ENCODE peak calls at places on chromosomes 5 and 9, in eight cellular contexts. One of them, this sample, is unnamed.

GRCh38 chr5:72353046-72353445 is 32.9 kb downstream of the PTCD2 start:
- DNase-seq in gastrocnemius medialis: no peak
- DNase-seq in body of pancreas: no peak
- DNase-seq in transverse colon: no peak
- DNase-seq in HCT116: no peak
- DNase-seq in spleen: no peak
- DNase-seq in uterus: no peak
- DNase-seq in stomach: no peak
- DNase-seq in this sample: no peak

GRCh38 chr9:110217656-110218099 is 9.7 kb upstream of the C9orf152 start:
- DNase-seq in gastrocnemius medialis: no peak
- DNase-seq in body of pancreas: no peak
- DNase-seq in transverse colon: no peak
- DNase-seq in HCT116: peak
- DNase-seq in spleen: no peak
- DNase-seq in uterus: no peak
- DNase-seq in stomach: no peak
- DNase-seq in this sample: no peak

GRCh38 chr5:116574682-116575634 is at the start of gene SEMA6A:
- DNase-seq in gastrocnemius medialis: peak
- DNase-seq in body of pancreas: peak
- DNase-seq in transverse colon: peak
- DNase-seq in HCT116: peak
- DNase-seq in spleen: peak
- DNase-seq in uterus: peak
- DNase-seq in stomach: peak
- DNase-seq in this sample: peak

GRCh38 chr5:78549043-78549442 is 99.5 kb downstream of the LHFPL2 start:
- DNase-seq in gastrocnemius medialis: no peak
- DNase-seq in body of pancreas: no peak
- DNase-seq in transverse colon: peak
- DNase-seq in HCT116: no peak
- DNase-seq in spleen: no peak
- DNase-seq in uterus: no peak
- DNase-seq in stomach: no peak
- DNase-seq in this sample: no peak

GRCh38 chr5:170238456-170238855 is 5.7 kb downstream of the C5orf58 start:
- DNase-seq in gastrocnemius medialis: no peak
- DNase-seq in body of pancreas: no peak
- DNase-seq in transverse colon: no peak
- DNase-seq in HCT116: no peak
- DNase-seq in spleen: no peak
- DNase-seq in uterus: no peak
- DNase-seq in stomach: no peak
- DNase-seq in this sample: no peak

GRCh38 chr5:78542321-78542840 is 106.2 kb downstream of the LHFPL2 start:
- DNase-seq in gastrocnemius medialis: no peak
- DNase-seq in body of pancreas: no peak
- DNase-seq in transverse colon: no peak
- DNase-seq in HCT116: no peak
- DNase-seq in spleen: no peak
- DNase-seq in uterus: no peak
- DNase-seq in stomach: no peak
- DNase-seq in this sample: no peak

GRCh38 chr9:135960328-135961276 is 571 bp downstream of the UBAC1 start:
- DNase-seq in gastrocnemius medialis: no peak
- DNase-seq in body of pancreas: peak
- DNase-seq in transverse colon: peak
- DNase-seq in HCT116: no peak
- DNase-seq in spleen: no peak
- DNase-seq in uterus: peak
- DNase-seq in stomach: peak
- DNase-seq in this sample: no peak

GRCh38 chr9:133742849-133743444 is 4.8 kb upstream of the SARDH start:
- DNase-seq in gastrocnemius medialis: peak
- DNase-seq in body of pancreas: peak
- DNase-seq in transverse colon: peak
- DNase-seq in HCT116: peak
- DNase-seq in spleen: peak
- DNase-seq in uterus: peak
- DNase-seq in stomach: peak
- DNase-seq in this sample: peak

DNA sequence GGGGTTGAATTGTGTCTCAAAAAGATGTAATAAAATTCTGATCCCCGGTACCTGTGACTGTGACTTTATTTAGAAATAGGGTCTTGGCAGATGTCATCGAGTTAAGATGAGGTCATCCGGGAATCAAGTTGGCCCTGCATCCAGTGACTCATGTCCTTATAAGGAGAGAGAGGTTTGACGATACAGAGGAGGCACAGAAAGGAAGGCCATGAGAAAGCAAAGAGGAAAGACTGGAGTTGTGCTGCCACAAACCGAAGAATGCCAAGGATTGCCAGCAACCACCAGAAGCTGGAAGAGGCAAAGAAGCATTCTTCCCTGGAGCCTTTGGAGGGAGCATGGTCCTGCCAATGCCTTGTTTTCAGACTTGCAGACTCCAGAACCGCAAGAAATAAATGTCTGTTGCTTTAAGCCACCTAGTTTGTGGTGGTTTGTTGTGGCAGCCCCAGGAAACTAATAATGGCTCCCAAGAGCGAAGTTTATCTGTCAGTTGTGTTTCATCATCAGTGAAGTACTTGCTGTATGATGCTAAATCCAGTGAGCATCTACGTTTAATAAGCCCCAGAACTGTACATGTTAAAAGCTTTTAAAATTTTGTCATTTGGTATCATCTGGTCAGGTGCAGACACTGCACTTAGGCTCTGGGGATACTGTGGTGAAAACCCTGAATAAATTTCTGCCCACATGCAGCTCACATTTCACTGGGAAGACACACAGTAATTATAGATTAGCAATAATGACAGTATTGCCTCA is 114.8 kb downstream of the TLE4 start:
- DNase-seq in gastrocnemius medialis: peak
- DNase-seq in body of pancreas: no peak
- DNase-seq in transverse colon: no peak
- DNase-seq in HCT116: no peak
- DNase-seq in spleen: no peak
- DNase-seq in uterus: peak
- DNase-seq in stomach: no peak
- DNase-seq in this sample: no peak
- H3K27ac ChIP-seq in gastrocnemius medialis: peak
- H3K27ac ChIP-seq in body of pancreas: no peak
- H3K27ac ChIP-seq in transverse colon: no peak
- H3K27ac ChIP-seq in HCT116: no peak
- H3K27ac ChIP-seq in spleen: no peak
- H3K27ac ChIP-seq in uterus: no peak
- H3K27ac ChIP-seq in stomach: peak
- H3K27ac ChIP-seq in this sample: no peak

GRCh38 chr5:96775050-96775449 is 32.7 kb downstream of the ERAP1 start:
- DNase-seq in gastrocnemius medialis: no peak
- DNase-seq in body of pancreas: no peak
- DNase-seq in transverse colon: no peak
- DNase-seq in HCT116: no peak
- DNase-seq in spleen: no peak
- DNase-seq in uterus: no peak
- DNase-seq in stomach: no peak
- DNase-seq in this sample: no peak

GRCh38 chr5:96778409-96778808 is 29.3 kb downstream of the ERAP1 start:
- DNase-seq in gastrocnemius medialis: peak
- DNase-seq in body of pancreas: peak
- DNase-seq in transverse colon: no peak
- DNase-seq in HCT116: no peak
- DNase-seq in spleen: no peak
- DNase-seq in uterus: no peak
- DNase-seq in stomach: no peak
- DNase-seq in this sample: peak

GRCh38 chr5:96772542-96772941 is 35.2 kb downstream of the ERAP1 start:
- DNase-seq in gastrocnemius medialis: no peak
- DNase-seq in body of pancreas: no peak
- DNase-seq in transverse colon: no peak
- DNase-seq in HCT116: no peak
- DNase-seq in spleen: no peak
- DNase-seq in uterus: no peak
- DNase-seq in stomach: no peak
- DNase-seq in this sample: no peak

GRCh38 chr5:96776606-96777005 is 31.1 kb downstream of the ERAP1 start:
- DNase-seq in gastrocnemius medialis: no peak
- DNase-seq in body of pancreas: no peak
- DNase-seq in transverse colon: no peak
- DNase-seq in HCT116: no peak
- DNase-seq in spleen: no peak
- DNase-seq in uterus: no peak
- DNase-seq in stomach: no peak
- DNase-seq in this sample: no peak

GRCh38 chr5:96775689-96776088 is 32.1 kb downstream of the ERAP1 start:
- DNase-seq in gastrocnemius medialis: no peak
- DNase-seq in body of pancreas: no peak
- DNase-seq in transverse colon: no peak
- DNase-seq in HCT116: no peak
- DNase-seq in spleen: no peak
- DNase-seq in uterus: no peak
- DNase-seq in stomach: no peak
- DNase-seq in this sample: no peak
- TF ChIP-seq POLR2A in gastrocnemius medialis: no peak
- TF ChIP-seq POLR2A in body of pancreas: no peak
- TF ChIP-seq POLR2A in transverse colon: no peak
- TF ChIP-seq POLR2A in HCT116: no peak
- TF ChIP-seq POLR2A in spleen: no peak
- TF ChIP-seq POLR2A in uterus: no peak
- TF ChIP-seq POLR2A in stomach: no peak
- TF ChIP-seq POLR2A in this sample: no peak

DNA sequence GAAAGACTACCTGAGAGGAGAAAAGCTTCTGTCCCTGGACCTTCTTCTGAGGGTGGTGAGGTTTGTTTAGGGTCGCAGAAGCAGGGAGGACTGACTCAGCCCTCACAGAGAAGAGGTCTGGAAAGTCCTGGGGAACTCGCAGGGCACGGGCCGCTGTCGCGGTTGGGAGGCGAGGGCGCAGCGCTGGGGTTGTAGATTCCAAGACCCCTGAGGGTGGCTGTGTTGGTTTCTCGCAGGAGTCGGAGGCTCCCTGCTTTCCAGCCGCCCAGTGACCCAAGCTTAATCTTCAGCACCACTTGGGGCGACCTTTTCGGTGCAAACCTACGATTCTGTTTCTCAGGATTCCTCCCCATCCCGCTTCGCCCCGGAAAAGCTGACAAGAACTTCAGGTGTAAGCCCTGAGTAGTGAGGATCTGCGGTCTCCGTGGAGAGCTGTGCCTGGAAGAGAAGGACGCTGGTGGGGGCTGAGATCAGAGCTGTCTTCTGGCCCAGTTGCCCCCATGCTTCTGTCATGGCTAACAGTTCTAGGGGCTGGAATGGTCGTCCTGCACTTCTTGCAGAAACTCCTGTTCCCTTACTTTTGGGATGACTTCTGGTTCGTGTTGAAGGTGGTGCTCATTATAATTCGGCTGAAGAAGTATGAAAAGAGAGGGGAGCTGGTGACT is 482 bp downstream of the SLC27A6 start:
- DNase-seq in gastrocnemius medialis: no peak
- DNase-seq in body of pancreas: no peak
- DNase-seq in transverse colon: no peak
- DNase-seq in HCT116: no peak
- DNase-seq in spleen: peak
- DNase-seq in uterus: no peak
- DNase-seq in stomach: no peak
- DNase-seq in this sample: no peak
- H3K27ac ChIP-seq in gastrocnemius medialis: no peak
- H3K27ac ChIP-seq in body of pancreas: no peak
- H3K27ac ChIP-seq in transverse colon: no peak
- H3K27ac ChIP-seq in HCT116: no peak
- H3K27ac ChIP-seq in spleen: no peak
- H3K27ac ChIP-seq in uterus: no peak
- H3K27ac ChIP-seq in stomach: no peak
- H3K27ac ChIP-seq in this sample: no peak

DNA sequence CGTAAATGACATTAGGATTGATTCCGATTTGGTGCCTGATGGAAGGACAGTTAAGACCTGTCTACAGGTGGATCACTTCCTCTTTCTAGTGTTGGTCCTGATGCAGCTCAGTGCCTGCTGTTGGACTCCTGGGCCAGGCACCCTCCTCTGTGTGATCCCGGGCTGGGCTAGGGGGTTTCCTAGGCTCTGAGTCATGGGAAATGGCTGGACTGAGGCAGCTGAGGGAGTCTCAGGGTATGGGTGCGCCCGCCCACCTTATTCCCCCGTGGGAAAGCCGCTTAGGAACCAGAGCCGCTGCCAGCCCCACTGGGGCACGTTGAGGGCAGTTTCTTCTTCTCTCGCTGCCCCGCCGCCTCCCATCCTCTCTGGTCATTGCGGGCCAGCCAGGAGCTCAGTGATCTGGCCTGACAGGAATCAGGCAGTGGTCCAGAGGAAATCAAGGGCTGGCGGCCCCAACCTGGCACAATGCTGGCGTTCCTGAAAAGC is 12.9 kb downstream of the TCF7 start:
- DNase-seq in gastrocnemius medialis: no peak
- DNase-seq in body of pancreas: peak
- DNase-seq in transverse colon: no peak
- DNase-seq in HCT116: no peak
- DNase-seq in spleen: peak
- DNase-seq in uterus: no peak
- DNase-seq in stomach: peak
- DNase-seq in this sample: no peak
- TF ChIP-seq POLR2A in gastrocnemius medialis: no peak
- TF ChIP-seq POLR2A in body of pancreas: no peak
- TF ChIP-seq POLR2A in transverse colon: no peak
- TF ChIP-seq POLR2A in HCT116: no peak
- TF ChIP-seq POLR2A in spleen: no peak
- TF ChIP-seq POLR2A in uterus: no peak
- TF ChIP-seq POLR2A in stomach: no peak
- TF ChIP-seq POLR2A in this sample: no peak

This sample was measured in ovary.